ENCODE peak calls at places on chromosomes 11 and 22, in ten cellular contexts. O, J, Z, W, L, E, I, G, X and Y are unnamed samples.

GRCh38 chr11:45847908-45848316 is 637 bp downstream of the CRY2 start:
- DNase-seq in I (no peak), E (no peak), G (peak), X (peak), Z (peak), J (peak), W (peak), L (peak), O (peak), Y (peak)

GRCh38 chr11:29448246-29448877 is 568.5 kb downstream of the KCNA4 start:
- DNase-seq in I (no peak), W (peak), J (no peak), E (no peak), G (no peak), Z (peak), X (peak), O (peak), L (peak), Y (peak)

GRCh38 chr22:41782316-41782715 is 18.2 kb upstream of the CCDC134 start:
- DNase-seq in Z (no peak), L (no peak), G (peak), X (no peak), J (no peak), W (no peak), I (no peak), E (no peak), O (no peak), Y (no peak)

GRCh38 chr11:76596652-76597051 is 73.9 kb downstream of the LRRC32 start:
- DNase-seq in J (no peak), E (no peak), O (no peak), X (no peak), L (no peak), Z (no peak), I (no peak), G (no peak), W (no peak), Y (no peak)

GRCh38 chr11:4881188-4881587 is 512 bp upstream of the OR51T1 start:
- DNase-seq in I (no peak), W (no peak), O (no peak), G (no peak), Z (no peak), J (no peak), X (no peak), E (no peak), L (no peak), Y (no peak)

GRCh38 chr22:48327721-48328120 is 1500.0 kb downstream of the BRD1 start:
- DNase-seq in E (no peak), W (no peak), X (no peak), Z (no peak), I (no peak), G (no peak), J (no peak), L (no peak), O (no peak), Y (no peak)

GRCh38 chr11:1749787-1750351 is 526 bp downstream of the IFITM10 start:
- DNase-seq in I (no peak), G (peak), J (no peak), W (peak), Z (peak), O (peak), X (peak), E (no peak), L (peak), Y (peak)

GRCh38 chr11:72696866-72697428 is 22.7 kb upstream of the PDE2A start:
- DNase-seq in L (no peak), X (no peak), G (no peak), O (no peak), E (no peak), W (no peak), J (peak), I (no peak), Z (peak), Y (no peak)

GRCh38 chr11:118953265-118953664 is 2.8 kb upstream of the UPK2 start:
- DNase-seq in G (no peak), W (no peak), L (no peak), J (no peak), Z (peak), E (no peak), I (no peak), X (peak), O (no peak), Y (peak)

GRCh38 chr11:14073821-14074529 is 111.5 kb downstream of the SPON1 start:
- DNase-seq in Z (peak), O (no peak), J (peak), I (no peak), L (peak), W (peak), G (no peak), E (no peak), X (no peak), Y (peak)

GRCh38 chr11:44831605-44832394 is 105.0 kb downstream of the TSPAN18 start:
- DNase-seq in I (no peak), J (no peak), Z (no peak), L (no peak), W (no peak), E (no peak), O (no peak), G (no peak), X (no peak), Y (no peak)

GRCh38 chr22:24156915-24157782 is 24.1 kb upstream of the SUSD2 start:
- DNase-seq in O (peak), G (peak), X (peak), I (peak), J (peak), W (peak), E (no peak), Z (peak), L (peak), Y (peak)

GRCh38 chr11:9651899-9652748 is 11.8 kb upstream of the SWAP70 start:
- DNase-seq in I (no peak), O (no peak), X (no peak), Z (no peak), L (no peak), J (no peak), W (no peak), G (no peak), E (no peak), Y (no peak)

GRCh38 chr11:67422894-67423293 is 5.4 kb upstream of the RPS6KB2 start:
- DNase-seq in G (no peak), X (no peak), I (no peak), E (no peak), L (peak), J (no peak), Z (no peak), W (peak), O (no peak), Y (no peak)

GRCh38 chr22:18091916-18092526 is 14.2 kb downstream of the PEX26 start:
- DNase-seq in X (peak), G (peak), I (no peak), O (peak), E (no peak), J (peak), W (peak), Z (peak), L (peak), Y (peak)

GRCh38 chr11:118791015-118791960 is at the start of gene DDX6:
- DNase-seq in Z (peak), E (peak), L (peak), O (peak), I (peak), W (peak), G (peak), X (peak), J (peak), Y (peak)

GRCh38 chr11:44372989-44373388 is 63.0 kb upstream of the ALX4 start:
- DNase-seq in I (no peak), Z (no peak), W (no peak), X (no peak), O (no peak), J (no peak), L (no peak), E (no peak), G (no peak), Y (no peak)

GRCh38 chr11:125945797-125946520 is at the start of gene VSIG10L2:
- DNase-seq in E (no peak), G (no peak), J (no peak), L (no peak), X (no peak), W (no peak), O (no peak), Z (no peak), I (no peak), Y (no peak)

GRCh38 chr11:24932110-24933000 is 435.5 kb downstream of the LUZP2 start:
- DNase-seq in O (no peak), Z (peak), I (no peak), X (peak), J (no peak), G (peak), L (peak), W (no peak), E (no peak), Y (no peak)

GRCh38 chr11:114264381-114264780 is 31.8 kb upstream of the NNMT start:
- DNase-seq in J (no peak), O (no peak), W (no peak), E (no peak), X (no peak), G (no peak), L (no peak), I (no peak), Z (no peak), Y (no peak)

GRCh38 chr22:46851941-46852340 is 89.5 kb downstream of the TBC1D22A start:
- DNase-seq in L (no peak), G (no peak), J (no peak), Z (no peak), E (no peak), X (no peak), I (no peak), O (no peak), W (no peak), Y (no peak)

GRCh38 chr11:29029452-29029851 is 921.3 kb downstream of the METTL15 start:
- DNase-seq in E (no peak), O (no peak), W (no peak), J (no peak), X (no peak), L (peak), I (no peak), Z (no peak), G (no peak), Y (no peak)

GRCh38 chr22:37218771-37219411 is 6.6 kb upstream of the SSTR3 start:
- DNase-seq in Z (no peak), E (no peak), J (no peak), W (no peak), X (no peak), G (peak), O (no peak), I (peak), L (no peak), Y (no peak)

GRCh38 chr22:46779651-46780050 is 17.2 kb downstream of the TBC1D22A start:
- DNase-seq in E (no peak), L (no peak), J (no peak), I (no peak), O (no peak), W (no peak), Z (no peak), G (no peak), X (no peak), Y (no peak)

GRCh38 chr11:28674432-28675076 is 566.4 kb downstream of the METTL15 start:
- DNase-seq in X (peak), O (peak), Z (peak), L (peak), J (no peak), W (no peak), E (no peak), G (no peak), I (no peak), Y (peak)

GRCh38 chr22:43208703-43209522 is 22.0 kb upstream of the TTLL12 start:
- DNase-seq in Z (no peak), X (no peak), J (no peak), W (no peak), G (no peak), L (no peak), I (no peak), O (no peak), E (no peak), Y (no peak)

GRCh38 chr11:102456381-102456780 is 3.8 kb upstream of the TMEM123 start:
- DNase-seq in X (peak), J (no peak), Z (peak), E (no peak), W (peak), G (no peak), I (no peak), O (no peak), L (peak), Y (peak)

GRCh38 chr22:35446365-35446764 is 46.4 kb downstream of the MCM5 start:
- DNase-seq in L (peak), X (peak), I (no peak), W (peak), Z (peak), E (peak), J (no peak), G (peak), O (peak), Y (peak)

GRCh38 chr22:48667289-48667688 is 1160.4 kb downstream of the BRD1 start:
- DNase-seq in Z (no peak), I (no peak), J (no peak), L (no peak), E (no peak), O (no peak), X (no peak), W (no peak), G (no peak), Y (no peak)

GRCh38 chr11:101034076-101034475 is 95.5 kb downstream of the PGR start:
- DNase-seq in E (no peak), I (no peak), X (peak), G (no peak), L (no peak), Z (peak), J (peak), O (peak), W (no peak), Y (peak)

GRCh38 chr11:83836883-83837654 is 550.9 kb upstream of the CCDC90B start:
- DNase-seq in X (peak), W (peak), O (peak), E (no peak), Z (peak), L (peak), J (peak), G (peak), I (peak), Y (peak)

GRCh38 chr11:130411223-130411622 is 17.2 kb downstream of the ADAMTS8 start:
- DNase-seq in I (no peak), X (no peak), J (no peak), W (no peak), E (no peak), G (no peak), Z (no peak), L (no peak), O (no peak), Y (no peak)

GRCh38 chr11:9530020-9530628 is 43.3 kb upstream of the WEE1 start:
- DNase-seq in W (no peak), J (no peak), I (no peak), E (no peak), Z (no peak), L (no peak), X (peak), O (no peak), G (no peak), Y (peak)

GRCh38 chr22:49925525-49926128 is 7.2 kb downstream of the CRELD2 start:
- DNase-seq in J (no peak), W (no peak), E (no peak), I (peak), Z (no peak), X (no peak), L (no peak), O (no peak), G (peak), Y (no peak)

GRCh38 chr11:32312206-32312817 is 123.0 kb downstream of the WT1 start:
- DNase-seq in W (no peak), L (no peak), O (no peak), J (no peak), E (no peak), Z (peak), I (no peak), G (no peak), X (peak), Y (peak)

GRCh38 chr22:30305906-30306628 is 16.8 kb upstream of the CASTOR1 start:
- DNase-seq in Z (no peak), L (no peak), J (no peak), G (no peak), I (no peak), X (no peak), E (no peak), O (no peak), W (peak), Y (no peak)

GRCh38 chr22:39946571-39947407 is 13.4 kb upstream of the TMA7B start:
- DNase-seq in G (no peak), J (no peak), Z (no peak), X (no peak), L (no peak), I (no peak), E (no peak), O (no peak), W (peak), Y (no peak)

GRCh38 chr11:122113836-122114235 is 2.2 kb downstream of the BLID start:
- DNase-seq in G (no peak), E (no peak), O (no peak), X (peak), L (no peak), Z (peak), I (no peak), J (no peak), W (no peak), Y (peak)
- TF ChIP-seq CTCF in G (no peak), E (no peak), O (no peak), X (peak), L (no peak), Z (no peak), I (no peak), J (no peak), W (no peak), Y (no peak)

DNA sequence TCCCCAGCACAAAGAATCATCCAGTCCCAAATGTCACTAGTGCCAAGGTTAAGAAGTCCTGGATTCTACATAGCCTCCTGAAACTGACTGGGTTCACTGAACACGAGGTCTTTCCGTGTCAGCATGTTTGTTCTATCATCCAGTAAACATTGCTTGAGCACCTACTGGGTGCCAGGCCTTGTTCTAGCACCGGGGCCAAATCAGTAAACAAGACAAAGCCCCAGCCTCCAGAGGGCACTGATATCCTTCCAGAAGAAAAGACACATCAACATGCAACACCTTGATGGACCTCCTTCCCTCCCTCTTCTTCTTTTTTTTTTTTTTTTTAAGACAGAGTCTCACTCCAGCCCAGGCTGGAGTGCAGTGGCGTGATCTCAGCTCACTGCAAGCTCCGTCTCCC is 26.9 kb downstream of the TPST2 start:
- DNase-seq in E (no peak), X (no peak), J (no peak), G (no peak), I (no peak), L (no peak), W (no peak), O (no peak), Z (no peak), Y (no peak)
- TF ChIP-seq CTCF in E (no peak), X (no peak), J (no peak), G (no peak), I (peak), L (no peak), W (no peak), O (no peak), Z (no peak), Y (no peak)

GRCh38 chr11:65241134-65241533 is 20.6 kb upstream of the POLA2 start:
- DNase-seq in G (no peak), O (no peak), J (no peak), W (no peak), L (no peak), X (no peak), E (no peak), Z (no peak), I (no peak), Y (no peak)

GRCh38 chr11:65242389-65242788 is 19.4 kb upstream of the POLA2 start:
- DNase-seq in W (no peak), J (no peak), L (no peak), G (no peak), X (no peak), O (no peak), Z (no peak), I (no peak), E (no peak), Y (no peak)

DNA sequence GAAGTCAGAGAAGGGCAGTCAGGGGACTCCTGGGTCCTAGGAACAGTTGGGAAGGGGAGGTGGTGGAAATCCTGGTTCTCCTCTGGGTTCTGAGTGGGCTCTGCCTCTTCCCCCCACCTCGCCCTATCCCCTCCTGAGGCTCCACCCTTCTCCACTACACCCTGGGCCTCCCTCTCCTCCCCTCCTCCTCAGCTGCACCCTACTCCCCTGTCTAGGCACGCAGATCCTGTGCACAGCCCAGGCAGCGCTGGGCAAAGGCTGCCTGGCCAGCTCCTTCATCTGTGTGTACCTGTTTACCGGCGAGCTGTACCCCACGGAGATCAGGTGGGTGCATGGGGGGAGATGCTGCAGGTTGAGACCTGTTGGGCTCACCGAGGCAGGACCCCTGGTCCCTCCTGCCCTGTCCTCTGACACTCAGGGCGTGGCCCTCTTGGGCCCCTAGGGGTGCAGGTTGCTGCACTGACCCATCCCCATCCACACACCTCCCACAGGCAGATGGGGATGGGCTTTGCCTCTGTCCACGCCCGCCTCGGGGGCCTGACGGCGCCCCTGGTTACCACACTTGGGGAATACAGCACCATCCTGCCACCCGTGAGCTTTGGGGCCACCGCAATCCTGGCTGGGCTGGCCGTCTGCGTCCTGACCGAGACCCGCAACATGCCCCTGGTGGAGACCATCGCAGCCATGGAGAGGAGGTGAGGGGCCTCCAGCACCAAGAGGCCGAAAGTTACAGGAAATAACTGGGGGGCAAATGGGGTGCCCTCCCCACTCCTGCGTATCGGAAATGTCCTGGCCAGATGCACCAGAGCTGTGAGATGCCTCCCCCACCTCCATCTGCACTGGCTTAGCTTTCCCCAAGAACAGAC is 25.3 kb upstream of the POLA2 start:
- DNase-seq in W (no peak), Z (no peak), E (no peak), O (no peak), X (no peak), L (no peak), I (no peak), G (no peak), J (no peak), Y (no peak)
- TF ChIP-seq CTCF in W (no peak), Z (no peak), E (no peak), O (no peak), X (no peak), L (no peak), I (no peak), G (no peak), J (no peak), Y (no peak)

DNA sequence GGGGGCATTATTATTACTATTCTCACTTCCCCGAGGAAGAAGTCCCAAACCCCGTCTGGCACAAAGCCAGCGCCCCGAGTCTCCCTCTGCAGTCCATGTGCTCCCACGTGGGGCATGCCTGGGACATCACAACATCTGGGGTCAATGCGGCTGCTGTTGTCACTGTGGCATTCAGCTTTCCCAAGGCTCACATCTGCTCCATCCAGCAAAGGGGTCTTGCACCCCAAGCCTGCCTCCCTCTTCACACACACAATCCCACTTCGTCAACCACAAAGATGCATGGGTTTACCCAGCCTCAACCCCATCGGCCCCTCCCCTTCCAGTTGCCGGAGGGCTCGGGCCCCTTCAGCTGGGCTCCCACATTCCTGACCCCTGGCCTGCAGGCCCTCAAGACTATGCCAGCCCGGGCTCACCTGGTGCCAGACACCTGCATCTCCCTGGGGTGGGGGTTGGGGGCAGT is 23.5 kb upstream of the RTN4R start:
- DNase-seq in L (no peak), W (no peak), I (no peak), Z (no peak), J (no peak), E (no peak), G (no peak), O (no peak), X (no peak), Y (no peak)
- TF ChIP-seq CTCF in L (no peak), W (no peak), I (no peak), Z (no peak), J (no peak), E (no peak), G (no peak), O (no peak), X (no peak), Y (no peak)